ENCODE peak calls at places on chromosomes 6 and 20, in nine cellular contexts. T, U, J, Y, M, F, Q, E and G are unnamed samples.

GRCh38 chr6:11710968-11711643 is 67.5 kb downstream of the ADTRP start:
- DNase-seq in T (no peak), U (no peak), J (no peak), Y (no peak), M (no peak), F (no peak), Q (no peak), E (no peak), G (no peak)

GRCh38 chr6:81881660-81882059 is 129.2 kb upstream of the TENT5A start:
- DNase-seq in T (no peak), U (no peak), J (no peak), Y (no peak), M (no peak), F (no peak), Q (no peak), E (no peak), G (no peak)

GRCh38 chr6:155248021-155249001 is 15.5 kb upstream of the CLDN20 start:
- DNase-seq in T (no peak), U (peak), J (peak), Y (peak), M (peak), F (peak), Q (peak), E (peak), G (peak)

GRCh38 chr6:43840490-43841218 is 70.6 kb downstream of the VEGFA start:
- DNase-seq in T (no peak), U (no peak), J (no peak), Y (no peak), M (peak), F (peak), Q (no peak), E (no peak), G (no peak)

GRCh38 chr6:46090115-46091079 is 39.4 kb upstream of the ENPP4 start:
- DNase-seq in T (no peak), U (peak), J (peak), Y (peak), M (peak), F (peak), Q (peak), E (peak), G (peak)

GRCh38 chr6:32177788-32178546 is at the start of gene RNF5:
- DNase-seq in T (peak), U (peak), J (peak), Y (peak), M (peak), F (peak), Q (peak), E (peak), G (peak)

GRCh38 chr20:10922941-10923340 is 249.1 kb upstream of the JAG1 start:
- DNase-seq in T (no peak), U (peak), J (peak), Y (no peak), M (peak), F (peak), Q (no peak), E (no peak), G (no peak)

GRCh38 chr6:22448311-22448711 is 121.1 kb upstream of the HDGFL1 start:
- DNase-seq in T (no peak), U (peak), J (peak), Y (no peak), M (peak), F (peak), Q (peak), E (no peak), G (peak)

GRCh38 chr6:162056745-162057144 is 670.8 kb downstream of the PRKN start:
- DNase-seq in T (no peak), U (peak), J (no peak), Y (peak), M (no peak), F (peak), Q (peak), E (no peak), G (peak)

GRCh38 chr6:169702640-169703246 is 817 bp downstream of the C6orf120 start:
- DNase-seq in T (no peak), U (no peak), J (no peak), Y (peak), M (peak), F (peak), Q (no peak), E (no peak), G (no peak)

GRCh38 chr20:61922411-61922810 is 143.3 kb downstream of the TAF4 start:
- DNase-seq in T (no peak), U (no peak), J (no peak), Y (no peak), M (no peak), F (no peak), Q (no peak), E (no peak), G (no peak)

GRCh38 chr20:45206746-45207145 is at the start of gene SEMG1:
- DNase-seq in T (no peak), U (no peak), J (no peak), Y (no peak), M (peak), F (no peak), Q (no peak), E (no peak), G (no peak)